ENCODE peak calls at places on chromosomes 16 and 17, in eight cellular contexts. Q, A, I, S, J, L, M and B are unnamed samples. For H3K4me1, the result is how much of the 10 kb centered on the place peaks cover.

GRCh38 chr16:64740261-64740660 is 381.6 kb downstream of the CDH11 start:
- DNase-seq in Q (no peak), L (no peak), I (no peak), S (no peak), J (no peak), A (no peak), M (no peak), B (no peak)

GRCh38 chr17:76376318-76377133 is 7.9 kb upstream of the SPHK1 start:
- DNase-seq in L (no peak), S (peak), A (no peak), Q (no peak), I (no peak), J (no peak), M (no peak), B (no peak)

GRCh38 chr16:82344157-82344556 is 174.1 kb upstream of the MPHOSPH6 start:
- DNase-seq in I (no peak), Q (no peak), J (no peak), S (no peak), M (no peak), A (no peak), L (no peak), B (no peak)

GRCh38 chr17:15469260-15469659 is 1.8 kb upstream of the CDRT4 start:
- DNase-seq in M (peak), L (peak), Q (no peak), I (no peak), J (no peak), S (peak), A (no peak), B (no peak)

GRCh38 chr17:83100220-83100852 is 20.9 kb downstream of the METRNL start:
- DNase-seq in S (no peak), A (no peak), M (no peak), L (peak), I (no peak), J (no peak), Q (no peak), B (no peak)

GRCh38 chr16:89341697-89342694 is 124.5 kb downstream of the ZNF778 start:
- DNase-seq in Q (no peak), S (no peak), A (no peak), I (no peak), J (peak), M (no peak), L (no peak), B (no peak)

GRCh38 chr16:9665851-9666271 is 516.4 kb downstream of the GRIN2A start:
- DNase-seq in S (no peak), M (no peak), A (no peak), L (no peak), Q (no peak), I (peak), J (no peak), B (no peak)

GRCh38 chr17:47611372-47612350 is 38.1 kb upstream of the KPNB1 start:
- DNase-seq in S (no peak), J (no peak), I (no peak), L (no peak), Q (no peak), M (no peak), A (no peak), B (no peak)

GRCh38 chr17:57868775-57869598 is 19.1 kb upstream of the MRPS23 start:
- DNase-seq in Q (no peak), J (no peak), I (no peak), S (peak), L (no peak), A (no peak), M (no peak), B (no peak)

GRCh38 chr16:35636831-35637230 is 2177.4 kb downstream of the TP53TG3F start:
- DNase-seq in M (no peak), L (no peak), J (no peak), Q (no peak), S (no peak), I (no peak), A (no peak), B (no peak)

GRCh38 chr16:11393366-11393765 is 48.1 kb downstream of the RMI2 start:
- DNase-seq in A (no peak), S (no peak), J (peak), Q (no peak), I (no peak), M (no peak), L (no peak), B (no peak)

GRCh38 chr17:1693339-1693738 is 8.7 kb upstream of the PRPF8 start:
- DNase-seq in A (no peak), M (no peak), I (peak), Q (no peak), L (no peak), J (no peak), S (no peak), B (no peak)

GRCh38 chr17:57125866-57126265 is 40.8 kb downstream of the AKAP1 start:
- DNase-seq in M (no peak), S (no peak), L (no peak), I (no peak), Q (no peak), A (no peak), J (no peak), B (no peak)

GRCh38 chr17:55433029-55433628 is 11.5 kb upstream of the MMD start:
- DNase-seq in S (no peak), Q (no peak), A (no peak), M (no peak), I (peak), J (no peak), L (no peak), B (no peak)

GRCh38 chr16:28561557-28562187 is 8.0 kb downstream of the SGF29 start:
- DNase-seq in Q (no peak), A (no peak), M (no peak), J (no peak), L (no peak), S (no peak), I (no peak), B (no peak)

DNA sequence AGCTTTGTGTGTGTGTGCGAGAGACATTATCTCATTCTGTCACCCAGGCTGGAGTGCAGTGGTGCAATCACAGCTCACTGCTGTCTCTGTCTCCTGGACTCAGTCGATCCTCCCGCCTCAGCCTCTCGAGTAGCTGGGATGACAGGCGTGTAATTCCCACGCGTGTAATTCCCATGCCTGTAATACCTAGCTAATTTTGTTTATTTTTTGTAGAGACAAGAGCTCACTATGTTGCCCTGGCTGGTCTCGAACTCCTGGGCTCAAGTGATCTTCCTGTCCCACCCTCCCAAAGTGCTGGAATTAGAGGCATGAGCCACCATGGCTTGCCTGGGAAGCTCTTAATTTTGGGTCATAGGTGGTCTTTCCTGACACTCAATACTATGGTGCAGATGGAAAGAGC is 205.3 kb upstream of the TNRC6C start:
- DNase-seq in M (no peak), L (no peak), S (no peak), I (no peak), Q (no peak), A (peak), J (peak), B (no peak)
- H3K4me3 ChIP-seq in M (no peak), L (no peak), S (no peak), I (no peak), Q (no peak), A (no peak), J (no peak), B (no peak)

DNA sequence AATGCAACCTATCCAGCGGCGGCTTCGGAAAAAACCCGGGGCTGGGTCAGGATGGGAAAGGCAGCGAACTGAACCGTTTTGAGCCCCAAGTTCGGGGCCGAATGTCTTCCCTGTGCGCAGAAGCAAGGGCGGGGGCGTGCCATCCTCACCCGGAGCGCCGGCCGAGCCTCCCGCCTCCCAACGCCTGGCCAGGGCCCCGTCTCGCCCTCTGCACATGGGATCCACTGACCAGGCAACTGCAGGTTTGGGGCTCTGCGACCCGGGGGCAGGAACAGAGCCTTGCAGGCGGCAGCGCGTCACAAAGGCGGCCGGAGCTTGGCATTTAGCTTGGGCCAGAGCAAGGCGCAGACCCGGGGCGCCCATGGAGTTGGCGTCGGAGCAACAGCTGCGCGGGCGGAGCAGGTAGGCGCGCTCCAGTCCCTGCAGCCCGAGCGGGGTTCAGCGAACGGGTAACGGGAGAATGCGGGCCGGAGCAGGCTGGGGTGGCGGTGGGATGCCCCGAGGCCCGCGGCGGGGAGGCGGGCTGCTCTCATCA is at the start of gene FBXO39:
- DNase-seq in L (no peak), A (no peak), M (no peak), I (no peak), Q (no peak), S (peak), J (peak), B (no peak)
- H3K4me1 ChIP-seq in L (under half), A (under half), M (under half), I (under half), Q (under half), S (under half), J (under half), B (under half)

DNA sequence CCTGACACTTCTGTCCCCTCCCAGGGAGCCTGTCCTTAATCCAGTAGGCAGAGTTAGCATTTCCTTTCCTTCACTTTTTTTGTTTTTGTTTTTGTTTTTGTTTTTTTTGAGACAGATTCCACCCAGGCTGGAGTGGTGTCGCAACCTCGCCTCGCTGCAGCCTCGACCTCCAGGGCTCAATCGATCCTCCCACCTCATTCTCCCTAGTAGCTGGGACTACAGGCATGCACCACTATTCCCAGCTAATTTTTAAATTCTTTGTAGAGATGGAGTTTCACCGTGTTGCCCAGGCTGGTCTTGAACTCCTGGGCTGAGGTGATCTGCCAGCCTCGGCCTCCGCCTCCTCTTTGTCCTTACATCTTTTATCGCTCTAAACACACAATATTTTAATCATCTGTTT is 4.0 kb downstream of the NHERF1 start:
- DNase-seq in M (no peak), A (no peak), J (no peak), I (no peak), Q (no peak), L (no peak), S (no peak), B (no peak)
- H3K4me3 ChIP-seq in M (peak), A (no peak), J (no peak), I (no peak), Q (no peak), L (no peak), S (no peak), B (no peak)

GRCh38 chr16:72023962-72024361 is 15.4 kb downstream of the DHODH start:
- DNase-seq in A (no peak), M (no peak), S (no peak), J (no peak), I (no peak), Q (no peak), L (no peak), B (no peak)

GRCh38 chr16:72025404-72026114 is 17.0 kb downstream of the DHODH start:
- DNase-seq in J (no peak), L (no peak), M (no peak), S (no peak), I (no peak), Q (no peak), A (no peak), B (no peak)

GRCh38 chr16:72024862-72025382 is 16.4 kb downstream of the DHODH start:
- DNase-seq in J (no peak), M (no peak), A (no peak), Q (no peak), L (no peak), I (no peak), S (no peak), B (no peak)

GRCh38 chr16:72029567-72030271 is 21.2 kb downstream of the DHODH start:
- DNase-seq in M (no peak), I (no peak), S (no peak), Q (no peak), J (no peak), L (no peak), A (no peak), B (no peak)

GRCh38 chr16:72027669-72028378 is 19.3 kb downstream of the DHODH start:
- DNase-seq in L (no peak), A (no peak), M (no peak), Q (no peak), J (no peak), I (no peak), S (no peak), B (no peak)
- H3K4me1 ChIP-seq in L (under half), A (under half), M (under half), Q (under half), J (under half), I (under half), S (under half), B (under half)

GRCh38 chr17:36940313-36941264 is 3.3 kb downstream of the LHX1 start:
- DNase-seq in A (no peak), J (no peak), Q (no peak), M (no peak), S (no peak), I (no peak), L (peak), B (no peak)
- H3K4me3 ChIP-seq in A (no peak), J (no peak), Q (no peak), M (no peak), S (no peak), I (no peak), L (no peak), B (no peak)

GRCh38 chr17:19250421-19251141 is 13.4 kb downstream of the EPN2 start:
- DNase-seq in I (no peak), J (no peak), Q (no peak), S (peak), A (no peak), M (peak), L (no peak), B (peak)
- H3K4me1 ChIP-seq in I (under half), J (under half), Q (under half), S (half or more), A (under half), M (half or more), L (under half), B (under half)